ENCODE peak calls at places on chromosomes 3 and 15, in six cellular contexts. T is NCI-H1436, A is cardiac fibroblast, W is progenitor cell of endocrine pancreas, Q is hypothalamus, V is PC-9. Y is an unnamed sample.
A peak's percentile ranks its signal among the peaks of the same experiment; 100 is the strongest.

GRCh38 chr3:35675621-35676020 is 36.3 kb downstream of the ARPP21 start:
- DNase-seq in T (no peak), A (no peak), Q (no peak), V (no peak), W (no peak), Y (no peak)

GRCh38 chr3:148861277-148861869 is 3.7 kb upstream of the CPA3 start:
- DNase-seq in W (no peak), A (peak; percentile 64), V (no peak), T (peak; percentile 22), Q (no peak), Y (peak; percentile 74)

GRCh38 chr15:66854012-66854965 is 152.3 kb downstream of the SMAD6 start:
- DNase-seq in T (no peak), A (no peak), V (no peak), W (no peak), Q (no peak), Y (no peak)

GRCh38 chr3:5568451-5568850 is 380.9 kb downstream of the EDEM1 start:
- DNase-seq in V (no peak), T (peak; percentile 0), A (no peak), W (no peak), Q (no peak), Y (no peak)

GRCh38 chr3:188568750-188569149 is 414.8 kb downstream of the LPP start:
- DNase-seq in A (peak; percentile 19), T (no peak), Q (no peak), V (no peak), W (no peak), Y (no peak)

GRCh38 chr15:86080302-86080701 is 631 bp downstream of the AGBL1 start:
- DNase-seq in A (no peak), T (no peak), W (no peak), V (no peak), Q (no peak), Y (no peak)

GRCh38 chr3:98542623-98543022 is 10.8 kb downstream of the GPR15 start:
- DNase-seq in V (no peak), Q (no peak), W (no peak), T (no peak), A (no peak), Y (no peak)

GRCh38 chr3:183306798-183307671 is 54.0 kb downstream of the B3GNT5 start:
- DNase-seq in A (peak; percentile 70), Q (peak; percentile 41), T (no peak), W (no peak), V (peak; percentile 86), Y (peak; percentile 78)

GRCh38 chr3:88038561-88038960 is 20.2 kb downstream of the CGGBP1 start:
- DNase-seq in V (no peak), W (no peak), A (peak; percentile 50), Q (no peak), T (no peak), Y (peak; percentile 94)

GRCh38 chr15:25407950-25408349 is 30.9 kb downstream of the UBE3A start:
- DNase-seq in A (no peak), Q (no peak), V (no peak), W (no peak), T (no peak), Y (no peak)

GRCh38 chr3:60333710-60334109 is 917.5 kb downstream of the FHIT start:
- DNase-seq in T (no peak), V (no peak), W (no peak), Q (no peak), A (no peak), Y (peak; percentile 3)

GRCh38 chr15:66825731-66826130 is 123.7 kb downstream of the SMAD6 start:
- DNase-seq in A (no peak), Q (no peak), T (no peak), W (no peak), V (no peak), Y (no peak)

GRCh38 chr3:123636431-123636841 is 51.6 kb upstream of the HACD2 start:
- DNase-seq in Q (no peak), T (no peak), A (no peak), W (peak; percentile 45), V (peak; percentile 34), Y (no peak)

GRCh38 chr3:64267774-64268604 is 42.7 kb upstream of the PRICKLE2 start:
- DNase-seq in Q (peak; percentile 66), W (peak; percentile 45), V (peak; percentile 22), A (peak; percentile 81), T (no peak), Y (peak; percentile 78)

GRCh38 chr3:60954049-60954448 is 297.2 kb downstream of the FHIT start:
- DNase-seq in W (no peak), Q (no peak), V (no peak), A (no peak), T (no peak), Y (peak; percentile 81)

GRCh38 chr15:24858737-24859601 is 95.8 kb upstream of the SNRPN start:
- DNase-seq in T (no peak), W (no peak), A (peak; percentile 8), V (no peak), Q (no peak), Y (no peak)